ENCODE peak calls at places on chromosome 17, in four cellular contexts. One of them, this sample, is unnamed.

GRCh38 chr17:49496183-49496865 is 1.2 kb downstream of the NGFR start:
- DNase-seq in mucosa of descending colon: peak
- DNase-seq in WERI-Rb-1: peak
- DNase-seq in right atrium auricular region: no peak
- DNase-seq in this sample: peak

GRCh38 chr17:27239046-27239445 is 54.9 kb upstream of the WSB1 start:
- DNase-seq in right atrium auricular region: no peak
- DNase-seq in mucosa of descending colon: no peak
- DNase-seq in WERI-Rb-1: no peak
- DNase-seq in this sample: no peak

GRCh38 chr17:73211745-73212144 is 18.9 kb downstream of the COG1 start:
- DNase-seq in right atrium auricular region: no peak
- DNase-seq in WERI-Rb-1: no peak
- DNase-seq in mucosa of descending colon: no peak
- DNase-seq in this sample: no peak

GRCh38 chr17:8905256-8905778 is 37.8 kb upstream of the PIK3R6 start:
- DNase-seq in WERI-Rb-1: no peak
- DNase-seq in mucosa of descending colon: no peak
- DNase-seq in right atrium auricular region: no peak
- DNase-seq in this sample: no peak

GRCh38 chr17:21510686-21511367 is 134.7 kb downstream of the KCNJ12 start:
- DNase-seq in right atrium auricular region: no peak
- DNase-seq in mucosa of descending colon: no peak
- DNase-seq in WERI-Rb-1: no peak
- DNase-seq in this sample: no peak

GRCh38 chr17:9488556-9488955 is 87.1 kb downstream of the STX8 start:
- DNase-seq in mucosa of descending colon: no peak
- DNase-seq in WERI-Rb-1: no peak
- DNase-seq in right atrium auricular region: no peak
- DNase-seq in this sample: no peak

GRCh38 chr17:79154446-79154845 is 79.8 kb downstream of the ENGASE start:
- DNase-seq in mucosa of descending colon: no peak
- DNase-seq in WERI-Rb-1: no peak
- DNase-seq in right atrium auricular region: no peak
- DNase-seq in this sample: no peak

GRCh38 chr17:77440571-77440981 is 299.8 kb downstream of the SEC14L1 start:
- DNase-seq in right atrium auricular region: no peak
- DNase-seq in WERI-Rb-1: no peak
- DNase-seq in mucosa of descending colon: no peak
- DNase-seq in this sample: no peak

This sample was measured in HuH-7.5.